ENCODE peak calls at places on chromosomes 2 and 18, in four cellular contexts. J is transverse colon, T is tibial nerve, L is pancreas. F is an unnamed sample.

GRCh38 chr2:29462293-29462692 is 347.1 kb downstream of the CLIP4 start:
- DNase-seq in T (no peak), J (no peak), L (no peak), F (no peak)

GRCh38 chr2:127105656-127106456 is 1.1 kb downstream of the BIN1 start:
- DNase-seq in L (no peak), J (peak; percentile 34), T (no peak), F (peak; percentile 78)

GRCh38 chr2:207260021-207260420 is 94.3 kb upstream of the KLF7 start:
- DNase-seq in J (no peak), T (no peak), L (no peak), F (no peak)

GRCh38 chr2:85430780-85431601 is 12.5 kb downstream of the SH2D6 start:
- DNase-seq in J (no peak), T (no peak), L (no peak), F (no peak)

GRCh38 chr2:158755310-158755709 is 39.8 kb upstream of the DAPL1 start:
- DNase-seq in L (no peak), J (no peak), T (no peak), F (no peak)

GRCh38 chr2:160516547-160517365 is 23.1 kb upstream of the RBMS1 start:
- DNase-seq in J (no peak), T (no peak), L (no peak), F (peak; percentile 62)

GRCh38 chr2:132562245-132562644 is 107.8 kb downstream of the LYPD1 start:
- DNase-seq in L (no peak), T (no peak), J (no peak), F (no peak)

GRCh38 chr2:119253114-119253702 is 29.6 kb downstream of the STEAP3 start:
- DNase-seq in L (no peak), T (no peak), J (no peak), F (no peak)

GRCh38 chr2:199259671-199260070 is 198.1 kb downstream of the SATB2 start:
- DNase-seq in J (no peak), T (no peak), L (no peak), F (no peak)

GRCh38 chr2:54602736-54603322 is 120.6 kb upstream of the EML6 start:
- DNase-seq in J (no peak), T (no peak), L (no peak), F (peak; percentile 57)

GRCh38 chr2:168450171-168450570 is 5.9 kb upstream of the CERS6 start:
- DNase-seq in L (no peak), T (no peak), J (no peak), F (no peak)

GRCh38 chr2:227376911-227377396 is 2.2 kb downstream of the TM4SF20 start:
- DNase-seq in L (no peak), T (no peak), J (no peak), F (no peak)

GRCh38 chr2:10310489-10310888 is 7.8 kb downstream of the HPCAL1 start:
- DNase-seq in J (no peak), T (no peak), L (no peak), F (no peak)

GRCh38 chr2:64352292-64352691 is 101.7 kb upstream of the LGALSL start:
- DNase-seq in J (no peak), T (no peak), L (no peak), F (no peak)

GRCh38 chr2:241315879-241316700 is at the start of gene SEPTIN2:
- DNase-seq in J (peak; percentile 78), T (peak; percentile 63), L (no peak), F (peak; percentile 89)

GRCh38 chr2:123073956-123074355 is 951.1 kb upstream of the CNTNAP5 start:
- DNase-seq in J (no peak), L (no peak), T (no peak), F (no peak)

GRCh38 chr2:178025551-178026185 is 46.9 kb downstream of the PDE11A start:
- DNase-seq in J (no peak), L (no peak), T (no peak), F (no peak)

GRCh38 chr2:24231461-24231881 is 56.6 kb downstream of the FAM228A start:
- DNase-seq in L (no peak), T (no peak), J (no peak), F (no peak)

GRCh38 chr2:85925216-85925671 is 36.5 kb upstream of the ST3GAL5 start:
- DNase-seq in J (no peak), L (no peak), T (no peak), F (no peak)

GRCh38 chr18:32328379-32328778 is 138.5 kb downstream of the MEP1B start:
- DNase-seq in L (no peak), T (no peak), J (no peak), F (no peak)

GRCh38 chr18:26703170-26703933 is 155.0 kb upstream of the KCTD1 start:
- DNase-seq in T (no peak), J (peak; percentile 32), L (no peak), F (no peak)

GRCh38 chr2:239824051-239824694 is 201.0 kb downstream of the NDUFA10 start:
- DNase-seq in T (no peak), J (no peak), L (peak; percentile 10), F (peak; percentile 14)

GRCh38 chr2:55268288-55268906 is 634 bp downstream of the MTIF2 start:
- DNase-seq in J (no peak), L (no peak), T (no peak), F (no peak)

GRCh38 chr2:215059724-215060123 is 78.7 kb downstream of the ABCA12 start:
- DNase-seq in L (no peak), J (no peak), T (no peak), F (no peak)

GRCh38 chr2:187377335-187377734 is 70.7 kb downstream of the CALCRL start:
- DNase-seq in T (no peak), L (no peak), J (no peak), F (no peak)

GRCh38 chr2:30225131-30225762 is 6.1 kb upstream of the LBH start:
- DNase-seq in L (no peak), T (peak; percentile 28), J (peak; percentile 52), F (peak; percentile 40)

GRCh38 chr2:101125374-101125773 is 25.8 kb downstream of the TBC1D8 start:
- DNase-seq in T (no peak), J (no peak), L (no peak), F (no peak)

GRCh38 chr2:38387887-38388286 is 10.8 kb upstream of the ATL2 start:
- DNase-seq in J (no peak), T (no peak), L (no peak), F (no peak)

GRCh38 chr18:59467497-59467896 is 108.4 kb upstream of the LMAN1 start:
- DNase-seq in T (no peak), L (no peak), J (no peak), F (no peak)

GRCh38 chr2:202017940-202018339 is 15.7 kb upstream of the FZD7 start:
- DNase-seq in T (no peak), J (no peak), L (no peak), F (no peak)

GRCh38 chr2:1594281-1595171 is 149.8 kb downstream of the PXDN start:
- DNase-seq in L (no peak), T (no peak), J (no peak), F (no peak)

GRCh38 chr2:160292225-160292624 is 92.2 kb upstream of the ITGB6 start:
- DNase-seq in L (no peak), J (no peak), T (no peak), F (peak; percentile 24)

GRCh38 chr18:11357678-11358077 is 208.3 kb upstream of the PIEZO2 start:
- DNase-seq in J (no peak), T (no peak), L (no peak), F (no peak)

GRCh38 chr18:11366410-11366809 is 217.0 kb upstream of the PIEZO2 start:
- DNase-seq in T (no peak), J (no peak), L (no peak), F (peak; percentile 49)

GRCh38 chr18:11368020-11368419 is 218.7 kb upstream of the PIEZO2 start:
- DNase-seq in L (no peak), T (no peak), J (no peak), F (no peak)

DNA sequence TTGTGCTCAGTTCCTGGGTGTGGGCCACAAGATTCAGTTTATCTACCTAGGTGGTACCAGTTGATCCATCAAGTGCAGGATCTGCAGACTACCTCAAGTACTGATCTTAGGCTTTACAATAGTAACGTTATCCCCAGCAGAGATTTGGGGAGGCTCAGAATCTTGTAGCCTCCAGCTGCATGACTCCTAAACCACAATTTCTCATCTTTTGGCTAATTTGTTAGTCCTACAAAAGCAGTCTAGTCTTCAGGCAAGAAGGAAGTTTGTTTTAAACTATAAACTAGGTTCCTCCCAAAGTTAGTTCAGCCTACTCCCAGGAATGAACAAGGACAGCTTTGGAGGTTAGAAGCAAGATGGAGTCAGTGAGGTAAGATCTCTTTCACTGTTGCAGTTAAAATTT is 213.5 kb upstream of the PIEZO2 start:
- DNase-seq in T (no peak), J (no peak), L (no peak), F (no peak)
- H3K9me3 ChIP-seq in T (no peaks in the 10 kb centered on the region), J (no peaks in the 10 kb centered on the region), L (no peaks in the 10 kb centered on the region), F (no peaks in the 10 kb centered on the region)

DNA sequence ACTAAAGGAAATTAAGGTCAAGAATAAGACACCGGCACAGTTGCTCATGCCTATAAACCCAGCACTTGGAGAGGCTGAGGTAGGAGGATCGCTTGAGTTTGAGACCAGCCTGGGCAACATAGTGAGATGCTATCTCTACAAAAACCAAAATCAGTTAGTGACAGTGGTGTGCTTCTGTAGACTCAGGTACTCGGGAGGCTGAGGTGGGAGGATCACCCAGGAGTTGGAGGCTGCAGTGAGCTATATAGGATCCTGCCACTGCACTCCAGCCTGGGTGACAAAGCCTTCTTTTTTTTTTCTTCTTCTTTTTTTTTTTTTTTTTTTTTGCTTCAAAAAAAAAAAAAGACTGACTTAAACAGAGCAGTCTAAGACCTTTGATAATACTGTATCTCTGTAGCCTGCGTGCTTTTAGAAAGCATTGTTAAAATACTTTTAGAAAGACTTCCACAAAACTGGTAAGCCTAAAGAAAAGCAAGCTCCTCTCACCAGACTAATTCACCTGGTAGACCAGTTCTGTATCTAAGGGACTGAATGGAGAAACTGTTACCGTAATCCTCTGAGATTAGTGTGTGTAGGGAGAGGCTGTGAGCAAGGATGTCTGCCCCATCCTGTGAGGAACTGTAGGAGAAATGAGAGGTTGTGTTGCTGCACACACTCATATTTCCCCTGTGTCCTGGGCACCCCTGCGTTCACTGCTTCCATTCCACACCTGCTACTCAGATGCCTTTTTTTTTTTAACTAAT is 10.8 kb downstream of the RAB12 start:
- DNase-seq in J (no peak), T (no peak), L (no peak), F (no peak)
- H3K4me1 ChIP-seq in J (peaks cover 17% of the 10 kb centered on the region), T (peaks cover 58% of the 10 kb centered on the region), L (no peaks in the 10 kb centered on the region), F (peaks cover 15% of the 10 kb centered on the region)

GRCh38 chr2:4775668-4776067 is 916.5 kb upstream of the SOX11 start:
- DNase-seq in L (no peak), J (no peak), T (no peak), F (no peak)
- H3K9me3 ChIP-seq in L (no peaks in the 10 kb centered on the region), J (no peaks in the 10 kb centered on the region), T (peaks cover 6% of the 10 kb centered on the region), F (peaks cover 3% of the 10 kb centered on the region)

GRCh38 chr18:63131944-63132818 is 187.4 kb downstream of the BCL2 start:
- DNase-seq in J (peak; percentile 37), T (no peak), L (no peak), F (no peak)

GRCh38 chr18:63131106-63131943 is 188.2 kb downstream of the BCL2 start:
- DNase-seq in T (peak; percentile 88), J (peak; percentile 74), L (peak; percentile 34), F (peak; percentile 68)

GRCh38 chr18:63132819-63133200 is 186.8 kb downstream of the BCL2 start:
- DNase-seq in J (peak; percentile 60), T (no peak), L (peak; percentile 17), F (no peak)

GRCh38 chr18:63128242-63128967 is 191.2 kb downstream of the BCL2 start:
- DNase-seq in L (no peak), T (no peak), J (no peak), F (no peak)

DNA sequence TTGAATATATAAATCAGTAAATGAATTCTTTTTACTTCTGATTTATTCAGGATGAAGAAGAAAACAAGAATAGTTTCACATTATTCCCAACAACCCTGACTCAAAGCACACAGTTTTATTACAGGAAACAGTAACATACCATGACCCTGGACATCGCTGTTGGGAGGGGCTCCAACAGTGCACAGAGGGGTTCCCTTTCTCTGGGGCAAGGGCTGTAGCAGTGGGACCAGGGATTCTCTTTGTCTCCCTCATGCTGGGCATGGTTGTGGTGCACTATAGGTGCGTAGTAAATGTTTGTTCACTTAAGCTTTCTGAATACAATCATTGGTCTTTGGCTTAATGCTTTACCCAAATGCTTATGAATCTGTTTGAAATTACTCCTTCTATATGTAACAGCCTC is 189.4 kb downstream of the BCL2 start:
- DNase-seq in J (no peak), T (no peak), L (no peak), F (no peak)
- H3K4me1 ChIP-seq in J (peaks cover 17% of the 10 kb centered on the region), T (peaks cover 36% of the 10 kb centered on the region), L (no peaks in the 10 kb centered on the region), F (no peaks in the 10 kb centered on the region)

F was measured in SJSA1.